ENCODE peak calls at places on chromosomes 5 and 9, in nine cellular contexts. One of them, this sample, is unnamed.

GRCh38 chr5:32628049-32628803 is 42.9 kb downstream of the SUB1 start:
- DNase-seq in Peyer's patch: no peak
- DNase-seq in HepG2: peak; percentile 31
- DNase-seq in NB4: no peak
- DNase-seq in heart right ventricle: peak; percentile 8
- DNase-seq in kidney epithelial cell: no peak
- DNase-seq in HCT116: no peak
- DNase-seq in activated B cell treated with CpG ODN at 0.5 μM for 24 hours: no peak
- DNase-seq in thyroid gland: peak; percentile 22
- DNase-seq in this sample: no peak

GRCh38 chr9:125752070-125752628 is 5.0 kb downstream of the PBX3 start:
- DNase-seq in Peyer's patch: no peak
- DNase-seq in HepG2: no peak
- DNase-seq in NB4: no peak
- DNase-seq in heart right ventricle: no peak
- DNase-seq in kidney epithelial cell: no peak
- DNase-seq in HCT116: no peak
- DNase-seq in activated B cell treated with CpG ODN at 0.5 μM for 24 hours: no peak
- DNase-seq in thyroid gland: no peak
- DNase-seq in this sample: no peak

GRCh38 chr5:136620016-136620419 is 254.7 kb upstream of the TRPC7 start:
- DNase-seq in Peyer's patch: no peak
- DNase-seq in HepG2: no peak
- DNase-seq in NB4: peak; percentile 50
- DNase-seq in heart right ventricle: no peak
- DNase-seq in kidney epithelial cell: no peak
- DNase-seq in HCT116: no peak
- DNase-seq in activated B cell treated with CpG ODN at 0.5 μM for 24 hours: no peak
- DNase-seq in thyroid gland: no peak
- DNase-seq in this sample: no peak

GRCh38 chr9:8733096-8733954 is 933.7 kb upstream of the DMAC1 start:
- DNase-seq in Peyer's patch: no peak
- DNase-seq in HepG2: no peak
- DNase-seq in NB4: no peak
- DNase-seq in heart right ventricle: no peak
- DNase-seq in kidney epithelial cell: no peak
- DNase-seq in HCT116: no peak
- DNase-seq in activated B cell treated with CpG ODN at 0.5 μM for 24 hours: no peak
- DNase-seq in thyroid gland: peak; percentile 44
- DNase-seq in this sample: no peak

GRCh38 chr9:130694205-130694604 is 625 bp downstream of the EXOSC2 start:
- DNase-seq in Peyer's patch: no peak
- DNase-seq in HepG2: no peak
- DNase-seq in NB4: peak; percentile 61
- DNase-seq in heart right ventricle: no peak
- DNase-seq in kidney epithelial cell: no peak
- DNase-seq in HCT116: no peak
- DNase-seq in activated B cell treated with CpG ODN at 0.5 μM for 24 hours: no peak
- DNase-seq in thyroid gland: no peak
- DNase-seq in this sample: no peak

GRCh38 chr9:129177791-129178578 is at the start of gene IER5L:
- DNase-seq in Peyer's patch: peak; percentile 96
- DNase-seq in HepG2: peak; percentile 90
- DNase-seq in NB4: peak; percentile 90
- DNase-seq in heart right ventricle: peak; percentile 94
- DNase-seq in kidney epithelial cell: peak; percentile 67
- DNase-seq in HCT116: peak; percentile 91
- DNase-seq in activated B cell treated with CpG ODN at 0.5 μM for 24 hours: peak; percentile 94
- DNase-seq in thyroid gland: peak; percentile 96
- DNase-seq in this sample: peak; percentile 92

GRCh38 chr5:176542596-176543427 is 5.6 kb upstream of the RNF44 start:
- DNase-seq in Peyer's patch: no peak
- DNase-seq in HepG2: no peak
- DNase-seq in NB4: peak; percentile 72
- DNase-seq in heart right ventricle: no peak
- DNase-seq in kidney epithelial cell: no peak
- DNase-seq in HCT116: no peak
- DNase-seq in activated B cell treated with CpG ODN at 0.5 μM for 24 hours: no peak
- DNase-seq in thyroid gland: peak; percentile 25
- DNase-seq in this sample: no peak

GRCh38 chr9:137912671-137913070 is 35.1 kb downstream of the CACNA1B start:
- DNase-seq in Peyer's patch: no peak
- DNase-seq in HepG2: no peak
- DNase-seq in NB4: no peak
- DNase-seq in heart right ventricle: no peak
- DNase-seq in kidney epithelial cell: no peak
- DNase-seq in HCT116: no peak
- DNase-seq in activated B cell treated with CpG ODN at 0.5 μM for 24 hours: no peak
- DNase-seq in thyroid gland: no peak
- DNase-seq in this sample: no peak

GRCh38 chr9:70893610-70894122 is 227.8 kb downstream of the TRPM3 start:
- DNase-seq in Peyer's patch: no peak
- DNase-seq in HepG2: no peak
- DNase-seq in NB4: no peak
- DNase-seq in heart right ventricle: no peak
- DNase-seq in kidney epithelial cell: no peak
- DNase-seq in HCT116: no peak
- DNase-seq in activated B cell treated with CpG ODN at 0.5 μM for 24 hours: no peak
- DNase-seq in thyroid gland: no peak
- DNase-seq in this sample: no peak

GRCh38 chr9:27276182-27277030 is 20.5 kb downstream of the EQTN start:
- DNase-seq in Peyer's patch: no peak
- DNase-seq in HepG2: peak; percentile 45
- DNase-seq in NB4: peak; percentile 78
- DNase-seq in heart right ventricle: peak; percentile 16
- DNase-seq in kidney epithelial cell: no peak
- DNase-seq in HCT116: peak; percentile 42
- DNase-seq in activated B cell treated with CpG ODN at 0.5 μM for 24 hours: no peak
- DNase-seq in thyroid gland: peak; percentile 27
- DNase-seq in this sample: no peak

GRCh38 chr9:121483049-121483448 is 16.6 kb downstream of the GGTA1 start:
- DNase-seq in Peyer's patch: no peak
- DNase-seq in HepG2: peak; percentile 67
- DNase-seq in NB4: peak; percentile 25
- DNase-seq in heart right ventricle: no peak
- DNase-seq in kidney epithelial cell: no peak
- DNase-seq in HCT116: no peak
- DNase-seq in activated B cell treated with CpG ODN at 0.5 μM for 24 hours: no peak
- DNase-seq in thyroid gland: no peak
- DNase-seq in this sample: no peak

GRCh38 chr9:120377268-120378150 is 202.5 kb downstream of the CDK5RAP2 start:
- DNase-seq in Peyer's patch: no peak
- DNase-seq in HepG2: no peak
- DNase-seq in NB4: no peak
- DNase-seq in heart right ventricle: no peak
- DNase-seq in kidney epithelial cell: no peak
- DNase-seq in HCT116: no peak
- DNase-seq in activated B cell treated with CpG ODN at 0.5 μM for 24 hours: no peak
- DNase-seq in thyroid gland: no peak
- DNase-seq in this sample: no peak

GRCh38 chr5:132003982-132004381 is 7.5 kb downstream of the ACSL6 start:
- DNase-seq in Peyer's patch: no peak
- DNase-seq in HepG2: no peak
- DNase-seq in NB4: no peak
- DNase-seq in heart right ventricle: no peak
- DNase-seq in kidney epithelial cell: no peak
- DNase-seq in HCT116: no peak
- DNase-seq in activated B cell treated with CpG ODN at 0.5 μM for 24 hours: no peak
- DNase-seq in thyroid gland: no peak
- DNase-seq in this sample: no peak

GRCh38 chr9:127739614-127740322 is 4.7 kb upstream of the TOR2A start:
- DNase-seq in Peyer's patch: no peak
- DNase-seq in HepG2: no peak
- DNase-seq in NB4: no peak
- DNase-seq in heart right ventricle: no peak
- DNase-seq in kidney epithelial cell: no peak
- DNase-seq in HCT116: no peak
- DNase-seq in activated B cell treated with CpG ODN at 0.5 μM for 24 hours: no peak
- DNase-seq in thyroid gland: no peak
- DNase-seq in this sample: no peak

GRCh38 chr5:33824516-33825195 is 67.1 kb downstream of the ADAMTS12 start:
- DNase-seq in Peyer's patch: no peak
- DNase-seq in HepG2: no peak
- DNase-seq in NB4: peak; percentile 32
- DNase-seq in heart right ventricle: no peak
- DNase-seq in kidney epithelial cell: no peak
- DNase-seq in HCT116: no peak
- DNase-seq in activated B cell treated with CpG ODN at 0.5 μM for 24 hours: no peak
- DNase-seq in thyroid gland: no peak
- DNase-seq in this sample: no peak

GRCh38 chr5:133396724-133397123 is 215.6 kb downstream of the FSTL4 start:
- DNase-seq in Peyer's patch: no peak
- DNase-seq in HepG2: no peak
- DNase-seq in NB4: no peak
- DNase-seq in heart right ventricle: no peak
- DNase-seq in kidney epithelial cell: no peak
- DNase-seq in HCT116: no peak
- DNase-seq in activated B cell treated with CpG ODN at 0.5 μM for 24 hours: no peak
- DNase-seq in thyroid gland: no peak
- DNase-seq in this sample: no peak

GRCh38 chr5:108788142-108788541 is 40.4 kb downstream of the FER start:
- DNase-seq in Peyer's patch: no peak
- DNase-seq in HepG2: no peak
- DNase-seq in NB4: no peak
- DNase-seq in heart right ventricle: peak; percentile 65
- DNase-seq in kidney epithelial cell: no peak
- DNase-seq in HCT116: no peak
- DNase-seq in activated B cell treated with CpG ODN at 0.5 μM for 24 hours: no peak
- DNase-seq in thyroid gland: peak; percentile 81
- DNase-seq in this sample: no peak

GRCh38 chr5:1232780-1233179 is 7.6 kb downstream of the SLC6A18 start:
- DNase-seq in Peyer's patch: no peak
- DNase-seq in HepG2: no peak
- DNase-seq in NB4: no peak
- DNase-seq in heart right ventricle: no peak
- DNase-seq in kidney epithelial cell: no peak
- DNase-seq in HCT116: no peak
- DNase-seq in activated B cell treated with CpG ODN at 0.5 μM for 24 hours: no peak
- DNase-seq in thyroid gland: no peak
- DNase-seq in this sample: no peak

GRCh38 chr5:1239514-1240251 is 14.5 kb downstream of the SLC6A18 start:
- DNase-seq in Peyer's patch: peak; percentile 88
- DNase-seq in HepG2: no peak
- DNase-seq in NB4: no peak
- DNase-seq in heart right ventricle: no peak
- DNase-seq in kidney epithelial cell: no peak
- DNase-seq in HCT116: no peak
- DNase-seq in activated B cell treated with CpG ODN at 0.5 μM for 24 hours: no peak
- DNase-seq in thyroid gland: no peak
- DNase-seq in this sample: no peak

GRCh38 chr5:1235838-1236237 is 10.7 kb downstream of the SLC6A18 start:
- DNase-seq in Peyer's patch: no peak
- DNase-seq in HepG2: no peak
- DNase-seq in NB4: no peak
- DNase-seq in heart right ventricle: no peak
- DNase-seq in kidney epithelial cell: no peak
- DNase-seq in HCT116: no peak
- DNase-seq in activated B cell treated with CpG ODN at 0.5 μM for 24 hours: no peak
- DNase-seq in thyroid gland: no peak
- DNase-seq in this sample: no peak

GRCh38 chr5:1231354-1231905 is 6.2 kb downstream of the SLC6A18 start:
- DNase-seq in Peyer's patch: no peak
- DNase-seq in HepG2: no peak
- DNase-seq in NB4: no peak
- DNase-seq in heart right ventricle: no peak
- DNase-seq in kidney epithelial cell: no peak
- DNase-seq in HCT116: no peak
- DNase-seq in activated B cell treated with CpG ODN at 0.5 μM for 24 hours: no peak
- DNase-seq in thyroid gland: no peak
- DNase-seq in this sample: no peak

GRCh38 chr5:1235379-1235778 is 10.2 kb downstream of the SLC6A18 start:
- DNase-seq in Peyer's patch: no peak
- DNase-seq in HepG2: peak; percentile 48
- DNase-seq in NB4: no peak
- DNase-seq in heart right ventricle: no peak
- DNase-seq in kidney epithelial cell: no peak
- DNase-seq in HCT116: no peak
- DNase-seq in activated B cell treated with CpG ODN at 0.5 μM for 24 hours: no peak
- DNase-seq in thyroid gland: no peak
- DNase-seq in this sample: no peak
- TF ChIP-seq CTCF in Peyer's patch: no peak
- TF ChIP-seq CTCF in HepG2: peak; percentile 88
- TF ChIP-seq CTCF in NB4: no peak
- TF ChIP-seq CTCF in heart right ventricle: no peak
- TF ChIP-seq CTCF in kidney epithelial cell: no peak
- TF ChIP-seq CTCF in HCT116: no peak
- TF ChIP-seq CTCF in activated B cell treated with CpG ODN at 0.5 μM for 24 hours: no peak
- TF ChIP-seq CTCF in thyroid gland: no peak
- TF ChIP-seq CTCF in this sample: no peak

GRCh38 chr5:110588241-110588962 is 138.1 kb downstream of the TMEM232 start:
- DNase-seq in Peyer's patch: no peak
- DNase-seq in HepG2: no peak
- DNase-seq in NB4: no peak
- DNase-seq in heart right ventricle: no peak
- DNase-seq in kidney epithelial cell: no peak
- DNase-seq in HCT116: no peak
- DNase-seq in activated B cell treated with CpG ODN at 0.5 μM for 24 hours: no peak
- DNase-seq in thyroid gland: no peak
- DNase-seq in this sample: no peak

GRCh38 chr5:110594866-110595265 is 131.6 kb downstream of the TMEM232 start:
- DNase-seq in Peyer's patch: peak; percentile 7
- DNase-seq in HepG2: no peak
- DNase-seq in NB4: no peak
- DNase-seq in heart right ventricle: no peak
- DNase-seq in kidney epithelial cell: no peak
- DNase-seq in HCT116: no peak
- DNase-seq in activated B cell treated with CpG ODN at 0.5 μM for 24 hours: no peak
- DNase-seq in thyroid gland: no peak
- DNase-seq in this sample: no peak

GRCh38 chr5:110590187-110590586 is 136.3 kb downstream of the TMEM232 start:
- DNase-seq in Peyer's patch: peak; percentile 10
- DNase-seq in HepG2: peak; percentile 14
- DNase-seq in NB4: peak; percentile 24
- DNase-seq in heart right ventricle: no peak
- DNase-seq in kidney epithelial cell: no peak
- DNase-seq in HCT116: peak; percentile 2
- DNase-seq in activated B cell treated with CpG ODN at 0.5 μM for 24 hours: no peak
- DNase-seq in thyroid gland: no peak
- DNase-seq in this sample: no peak
- TF ChIP-seq CTCF in Peyer's patch: peak; percentile 69
- TF ChIP-seq CTCF in HepG2: peak; percentile 71
- TF ChIP-seq CTCF in NB4: peak; percentile 22
- TF ChIP-seq CTCF in heart right ventricle: peak; percentile 22
- TF ChIP-seq CTCF in kidney epithelial cell: peak; percentile 38
- TF ChIP-seq CTCF in HCT116: peak; percentile 39
- TF ChIP-seq CTCF in activated B cell treated with CpG ODN at 0.5 μM for 24 hours: no peak
- TF ChIP-seq CTCF in thyroid gland: peak; percentile 39
- TF ChIP-seq CTCF in this sample: peak; percentile 56

GRCh38 chr5:140358738-140359310 is 1.2 kb upstream of the SLC4A9 start:
- DNase-seq in Peyer's patch: no peak
- DNase-seq in HepG2: peak; percentile 37
- DNase-seq in NB4: no peak
- DNase-seq in heart right ventricle: no peak
- DNase-seq in kidney epithelial cell: no peak
- DNase-seq in HCT116: no peak
- DNase-seq in activated B cell treated with CpG ODN at 0.5 μM for 24 hours: no peak
- DNase-seq in thyroid gland: no peak
- DNase-seq in this sample: no peak
- TF ChIP-seq CTCF in Peyer's patch: peak; percentile 15
- TF ChIP-seq CTCF in HepG2: peak; percentile 47
- TF ChIP-seq CTCF in NB4: peak; percentile 46
- TF ChIP-seq CTCF in heart right ventricle: peak; percentile 40
- TF ChIP-seq CTCF in kidney epithelial cell: peak; percentile 41
- TF ChIP-seq CTCF in HCT116: peak; percentile 73
- TF ChIP-seq CTCF in activated B cell treated with CpG ODN at 0.5 μM for 24 hours: no peak
- TF ChIP-seq CTCF in thyroid gland: peak; percentile 23
- TF ChIP-seq CTCF in this sample: peak; percentile 51

GRCh38 chr5:83516962-83517750 is 45.6 kb downstream of the VCAN start:
- DNase-seq in Peyer's patch: no peak
- DNase-seq in HepG2: no peak
- DNase-seq in NB4: no peak
- DNase-seq in heart right ventricle: no peak
- DNase-seq in kidney epithelial cell: no peak
- DNase-seq in HCT116: no peak
- DNase-seq in activated B cell treated with CpG ODN at 0.5 μM for 24 hours: no peak
- DNase-seq in thyroid gland: no peak
- DNase-seq in this sample: no peak
- TF ChIP-seq CTCF in Peyer's patch: no peak
- TF ChIP-seq CTCF in HepG2: no peak
- TF ChIP-seq CTCF in NB4: no peak
- TF ChIP-seq CTCF in heart right ventricle: no peak
- TF ChIP-seq CTCF in kidney epithelial cell: no peak
- TF ChIP-seq CTCF in HCT116: peak; percentile 9
- TF ChIP-seq CTCF in activated B cell treated with CpG ODN at 0.5 μM for 24 hours: no peak
- TF ChIP-seq CTCF in thyroid gland: no peak
- TF ChIP-seq CTCF in this sample: no peak